ENCODE peak calls at places on chromosomes 1 and 21, in seven cellular contexts. Y is activated naive CD4-positive, alpha-beta T cell treated with Interleukin-2 at 50 U/mL for 16 hours; G is HTR-8/SVneo; B is Right ventricle myocardium superior; U is stimulated activated CD4-positive, alpha-beta T cell treated with anti-CD3 and anti-CD28 coated beads, Interleukin-2, amount 100 ng/mL, for 48 hours; I is OCI-LY7; Q is neural crest cell. Z is an unnamed sample.
A peak's percentile ranks its signal among the peaks of the same experiment; 100 is the strongest.

GRCh38 chr1:88998716-88999115 is 6.3 kb upstream of the KYAT3 start:
- DNase-seq in Q (peak; percentile 16), I (peak; percentile 76), G (peak; percentile 44), Y (no peak), U (no peak), B (no peak), Z (peak; percentile 81)

GRCh38 chr1:155648207-155649147 is 38.5 kb downstream of the MSTO1 start:
- DNase-seq in G (peak; percentile 51), I (peak; percentile 20), B (no peak), U (no peak), Y (no peak), Q (no peak), Z (peak; percentile 95)

GRCh38 chr1:93042134-93042821 is 36.8 kb upstream of the MTF2 start:
- DNase-seq in U (no peak), Q (no peak), B (no peak), Y (peak; percentile 8), I (peak; percentile 43), G (no peak), Z (no peak)

GRCh38 chr1:201842472-201843020 is 13.6 kb downstream of the IPO9 start:
- DNase-seq in B (no peak), G (no peak), U (no peak), Q (no peak), Y (no peak), I (no peak), Z (no peak)

GRCh38 chr21:17343055-17343454 is 169.8 kb upstream of the CXADR start:
- DNase-seq in Y (no peak), G (no peak), B (no peak), U (no peak), Q (peak; percentile 8), I (peak; percentile 48), Z (peak; percentile 4)

GRCh38 chr1:156433032-156433431 is 64.0 kb downstream of the RHBG start:
- DNase-seq in I (no peak), G (no peak), Y (no peak), B (no peak), U (no peak), Q (no peak), Z (no peak)

GRCh38 chr1:15765495-15766194 is 7.0 kb downstream of the FBLIM1 start:
- DNase-seq in U (no peak), I (no peak), B (no peak), Q (no peak), Y (no peak), G (no peak), Z (peak; percentile 81)

GRCh38 chr1:62530516-62531154 is 66.7 kb upstream of the ANGPTL3 start:
- DNase-seq in G (no peak), Q (peak; percentile 32), U (no peak), Y (peak; percentile 1), I (peak; percentile 65), B (peak; percentile 40), Z (peak; percentile 53)

GRCh38 chr1:211335507-211336157 is 9.0 kb downstream of the TRAF5 start:
- DNase-seq in Q (no peak), G (no peak), I (peak; percentile 84), U (no peak), B (no peak), Y (no peak), Z (no peak)

GRCh38 chr1:21491483-21492170 is 17.6 kb upstream of the ALPL start:
- DNase-seq in Y (no peak), G (no peak), B (no peak), U (no peak), I (no peak), Q (no peak), Z (peak; percentile 79)

GRCh38 chr1:8985915-8986813 is 40.1 kb downstream of the SLC2A7 start:
- DNase-seq in Y (no peak), B (peak; percentile 89), I (no peak), Q (no peak), G (peak; percentile 72), U (no peak), Z (peak; percentile 96)